ENCODE peak calls at places on chromosomes 16 and 17, in eight cellular contexts. One of them, this sample, is unnamed.

GRCh38 chr17:78088529-78088928 is 40.0 kb downstream of the TMC6 start:
- DNase-seq in ascending aorta: no peak
- DNase-seq in MM.1S: no peak
- DNase-seq in mesothelial cell of epicardium: no peak
- DNase-seq in AG04449: no peak
- DNase-seq in thoracic aorta: no peak
- DNase-seq in lower leg skin: no peak
- DNase-seq in cardiac muscle cell: no peak
- DNase-seq in this sample: no peak

GRCh38 chr17:40407460-40407859 is 10.2 kb downstream of the TOP2A start:
- DNase-seq in AG04449: no peak
- DNase-seq in MM.1S: no peak
- DNase-seq in mesothelial cell of epicardium: no peak
- DNase-seq in thoracic aorta: no peak
- DNase-seq in cardiac muscle cell: no peak
- DNase-seq in ascending aorta: no peak
- DNase-seq in lower leg skin: no peak
- DNase-seq in this sample: no peak

GRCh38 chr17:57671546-57672204 is 73.4 kb downstream of the CCDC182 start:
- DNase-seq in thoracic aorta: peak
- DNase-seq in mesothelial cell of epicardium: no peak
- DNase-seq in AG04449: no peak
- DNase-seq in ascending aorta: no peak
- DNase-seq in lower leg skin: no peak
- DNase-seq in cardiac muscle cell: peak
- DNase-seq in MM.1S: peak
- DNase-seq in this sample: peak

GRCh38 chr17:76972046-76972641 is 103.9 kb downstream of the MGAT5B start:
- DNase-seq in mesothelial cell of epicardium: no peak
- DNase-seq in cardiac muscle cell: no peak
- DNase-seq in MM.1S: no peak
- DNase-seq in ascending aorta: no peak
- DNase-seq in thoracic aorta: no peak
- DNase-seq in AG04449: no peak
- DNase-seq in lower leg skin: no peak
- DNase-seq in this sample: no peak

GRCh38 chr17:80227156-80227555 is 6.9 kb downstream of the SLC26A11 start:
- DNase-seq in mesothelial cell of epicardium: no peak
- DNase-seq in cardiac muscle cell: no peak
- DNase-seq in MM.1S: no peak
- DNase-seq in AG04449: no peak
- DNase-seq in ascending aorta: no peak
- DNase-seq in thoracic aorta: no peak
- DNase-seq in lower leg skin: no peak
- DNase-seq in this sample: no peak

GRCh38 chr17:51668963-51669246 is 408.6 kb downstream of the UTP18 start:
- DNase-seq in cardiac muscle cell: no peak
- DNase-seq in thoracic aorta: no peak
- DNase-seq in MM.1S: no peak
- DNase-seq in lower leg skin: no peak
- DNase-seq in AG04449: no peak
- DNase-seq in mesothelial cell of epicardium: no peak
- DNase-seq in ascending aorta: no peak
- DNase-seq in this sample: no peak

GRCh38 chr16:84759061-84759460 is 59.3 kb downstream of the USP10 start:
- DNase-seq in thoracic aorta: no peak
- DNase-seq in ascending aorta: no peak
- DNase-seq in cardiac muscle cell: no peak
- DNase-seq in AG04449: no peak
- DNase-seq in mesothelial cell of epicardium: no peak
- DNase-seq in MM.1S: no peak
- DNase-seq in lower leg skin: no peak
- DNase-seq in this sample: no peak

GRCh38 chr17:75564195-75564594 is 23.4 kb upstream of the MYO15B start:
- DNase-seq in thoracic aorta: no peak
- DNase-seq in mesothelial cell of epicardium: no peak
- DNase-seq in cardiac muscle cell: no peak
- DNase-seq in MM.1S: no peak
- DNase-seq in AG04449: no peak
- DNase-seq in lower leg skin: no peak
- DNase-seq in ascending aorta: no peak
- DNase-seq in this sample: no peak

GRCh38 chr17:17535957-17536356 is 39.8 kb upstream of the RASD1 start:
- DNase-seq in cardiac muscle cell: no peak
- DNase-seq in lower leg skin: no peak
- DNase-seq in MM.1S: no peak
- DNase-seq in ascending aorta: no peak
- DNase-seq in AG04449: peak
- DNase-seq in mesothelial cell of epicardium: no peak
- DNase-seq in thoracic aorta: peak
- DNase-seq in this sample: no peak

GRCh38 chr16:83887564-83887963 is 11.4 kb upstream of the MLYCD start:
- DNase-seq in lower leg skin: no peak
- DNase-seq in mesothelial cell of epicardium: no peak
- DNase-seq in ascending aorta: no peak
- DNase-seq in AG04449: no peak
- DNase-seq in MM.1S: no peak
- DNase-seq in thoracic aorta: no peak
- DNase-seq in cardiac muscle cell: no peak
- DNase-seq in this sample: no peak

GRCh38 chr16:69057400-69058378 is 47.8 kb upstream of the HAS3 start:
- DNase-seq in MM.1S: peak
- DNase-seq in ascending aorta: no peak
- DNase-seq in lower leg skin: peak
- DNase-seq in thoracic aorta: no peak
- DNase-seq in mesothelial cell of epicardium: no peak
- DNase-seq in AG04449: peak
- DNase-seq in cardiac muscle cell: peak
- DNase-seq in this sample: peak

GRCh38 chr17:38885728-38886642 is 16.1 kb downstream of the LASP1 start:
- DNase-seq in ascending aorta: no peak
- DNase-seq in lower leg skin: no peak
- DNase-seq in thoracic aorta: no peak
- DNase-seq in MM.1S: no peak
- DNase-seq in AG04449: no peak
- DNase-seq in mesothelial cell of epicardium: no peak
- DNase-seq in cardiac muscle cell: peak
- DNase-seq in this sample: no peak
- TF ChIP-seq CTCF in ascending aorta: no peak
- TF ChIP-seq CTCF in lower leg skin: no peak
- TF ChIP-seq CTCF in thoracic aorta: no peak
- TF ChIP-seq CTCF in MM.1S: no peak
- TF ChIP-seq CTCF in AG04449: no peak
- TF ChIP-seq CTCF in mesothelial cell of epicardium: no peak
- TF ChIP-seq CTCF in cardiac muscle cell: no peak
- TF ChIP-seq CTCF in this sample: no peak

DNA sequence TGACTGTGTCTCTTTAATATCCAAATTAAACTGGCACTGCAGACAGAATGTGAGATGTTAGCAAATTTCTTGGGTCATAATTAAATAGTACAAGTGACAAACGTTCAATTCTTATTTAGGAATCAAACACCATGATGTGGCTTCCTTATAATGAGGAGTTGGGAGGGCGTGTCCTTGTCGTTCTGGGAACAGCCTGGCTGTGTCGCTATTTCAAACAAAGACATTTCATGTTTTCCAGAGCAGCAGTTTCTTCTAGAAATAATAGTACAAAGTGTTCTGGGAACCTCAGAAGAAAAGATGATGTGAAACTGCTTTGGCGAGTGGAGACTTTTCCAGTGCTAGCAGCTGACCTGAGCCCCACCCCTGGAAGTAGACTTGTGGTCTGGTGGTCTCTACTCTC is 301.7 kb upstream of the N4BP1 start:
- DNase-seq in cardiac muscle cell: no peak
- DNase-seq in lower leg skin: no peak
- DNase-seq in AG04449: no peak
- DNase-seq in ascending aorta: no peak
- DNase-seq in MM.1S: no peak
- DNase-seq in thoracic aorta: no peak
- DNase-seq in mesothelial cell of epicardium: no peak
- DNase-seq in this sample: no peak
- TF ChIP-seq CTCF in cardiac muscle cell: no peak
- TF ChIP-seq CTCF in lower leg skin: no peak
- TF ChIP-seq CTCF in AG04449: peak
- TF ChIP-seq CTCF in ascending aorta: no peak
- TF ChIP-seq CTCF in MM.1S: no peak
- TF ChIP-seq CTCF in thoracic aorta: no peak
- TF ChIP-seq CTCF in mesothelial cell of epicardium: no peak
- TF ChIP-seq CTCF in this sample: no peak

GRCh38 chr17:22707626-22708025 is 1015.3 kb downstream of the KCNJ18 start:
- DNase-seq in lower leg skin: no peak
- DNase-seq in mesothelial cell of epicardium: no peak
- DNase-seq in ascending aorta: no peak
- DNase-seq in AG04449: no peak
- DNase-seq in MM.1S: no peak
- DNase-seq in cardiac muscle cell: no peak
- DNase-seq in thoracic aorta: no peak
- DNase-seq in this sample: no peak

GRCh38 chr17:22704674-22705073 is 1012.4 kb downstream of the KCNJ18 start:
- DNase-seq in thoracic aorta: no peak
- DNase-seq in lower leg skin: no peak
- DNase-seq in AG04449: no peak
- DNase-seq in ascending aorta: no peak
- DNase-seq in cardiac muscle cell: no peak
- DNase-seq in MM.1S: no peak
- DNase-seq in mesothelial cell of epicardium: no peak
- DNase-seq in this sample: no peak

GRCh38 chr17:22703204-22703603 is 1010.9 kb downstream of the KCNJ18 start:
- DNase-seq in lower leg skin: no peak
- DNase-seq in cardiac muscle cell: no peak
- DNase-seq in AG04449: no peak
- DNase-seq in thoracic aorta: no peak
- DNase-seq in ascending aorta: no peak
- DNase-seq in MM.1S: no peak
- DNase-seq in mesothelial cell of epicardium: no peak
- DNase-seq in this sample: no peak

GRCh38 chr17:22703786-22704441 is 1011.6 kb downstream of the KCNJ18 start:
- DNase-seq in AG04449: no peak
- DNase-seq in thoracic aorta: no peak
- DNase-seq in ascending aorta: no peak
- DNase-seq in cardiac muscle cell: no peak
- DNase-seq in lower leg skin: no peak
- DNase-seq in MM.1S: no peak
- DNase-seq in mesothelial cell of epicardium: no peak
- DNase-seq in this sample: no peak
- TF ChIP-seq CTCF in AG04449: no peak
- TF ChIP-seq CTCF in thoracic aorta: no peak
- TF ChIP-seq CTCF in ascending aorta: no peak
- TF ChIP-seq CTCF in cardiac muscle cell: no peak
- TF ChIP-seq CTCF in lower leg skin: no peak
- TF ChIP-seq CTCF in MM.1S: peak
- TF ChIP-seq CTCF in mesothelial cell of epicardium: no peak
- TF ChIP-seq CTCF in this sample: no peak

DNA sequence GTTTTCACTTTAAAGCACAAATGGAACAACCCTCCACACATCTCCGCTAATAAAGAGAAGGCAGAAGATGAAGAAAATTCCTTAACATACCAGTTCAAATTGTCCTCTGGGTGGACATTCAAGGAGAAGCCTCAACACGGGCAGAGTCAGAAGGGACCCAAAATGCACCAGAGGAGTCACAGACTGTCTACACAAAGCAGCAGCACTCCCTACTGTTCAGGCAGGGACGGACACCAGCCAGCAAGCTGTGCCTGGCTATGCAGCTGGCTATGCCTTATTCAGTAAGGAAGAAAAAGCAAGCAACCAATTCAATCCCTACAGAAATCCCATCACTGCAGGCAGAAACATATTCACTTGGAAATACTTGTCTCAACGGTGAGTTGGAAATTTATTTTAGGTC is 8.1 kb downstream of the DNAJC7 start:
- DNase-seq in MM.1S: peak
- DNase-seq in mesothelial cell of epicardium: no peak
- DNase-seq in AG04449: no peak
- DNase-seq in cardiac muscle cell: no peak
- DNase-seq in lower leg skin: no peak
- DNase-seq in thoracic aorta: no peak
- DNase-seq in ascending aorta: no peak
- DNase-seq in this sample: no peak
- TF ChIP-seq CTCF in MM.1S: peak
- TF ChIP-seq CTCF in mesothelial cell of epicardium: no peak
- TF ChIP-seq CTCF in AG04449: no peak
- TF ChIP-seq CTCF in cardiac muscle cell: peak
- TF ChIP-seq CTCF in lower leg skin: no peak
- TF ChIP-seq CTCF in thoracic aorta: no peak
- TF ChIP-seq CTCF in ascending aorta: no peak
- TF ChIP-seq CTCF in this sample: no peak

GRCh38 chr17:32802306-32802705 is 74.6 kb downstream of the MYO1D start:
- DNase-seq in thoracic aorta: no peak
- DNase-seq in mesothelial cell of epicardium: no peak
- DNase-seq in MM.1S: no peak
- DNase-seq in cardiac muscle cell: no peak
- DNase-seq in AG04449: no peak
- DNase-seq in ascending aorta: no peak
- DNase-seq in lower leg skin: no peak
- DNase-seq in this sample: no peak

GRCh38 chr17:32801641-32802040 is 75.3 kb downstream of the MYO1D start:
- DNase-seq in mesothelial cell of epicardium: no peak
- DNase-seq in cardiac muscle cell: no peak
- DNase-seq in thoracic aorta: no peak
- DNase-seq in lower leg skin: no peak
- DNase-seq in AG04449: no peak
- DNase-seq in MM.1S: no peak
- DNase-seq in ascending aorta: no peak
- DNase-seq in this sample: no peak

GRCh38 chr17:32805029-32805976 is 71.6 kb downstream of the MYO1D start:
- DNase-seq in cardiac muscle cell: no peak
- DNase-seq in MM.1S: no peak
- DNase-seq in ascending aorta: no peak
- DNase-seq in mesothelial cell of epicardium: no peak
- DNase-seq in lower leg skin: no peak
- DNase-seq in thoracic aorta: no peak
- DNase-seq in AG04449: no peak
- DNase-seq in this sample: no peak

GRCh38 chr17:32801193-32801592 is 75.7 kb downstream of the MYO1D start:
- DNase-seq in lower leg skin: no peak
- DNase-seq in ascending aorta: no peak
- DNase-seq in thoracic aorta: no peak
- DNase-seq in cardiac muscle cell: no peak
- DNase-seq in MM.1S: no peak
- DNase-seq in mesothelial cell of epicardium: no peak
- DNase-seq in AG04449: no peak
- DNase-seq in this sample: no peak

DNA sequence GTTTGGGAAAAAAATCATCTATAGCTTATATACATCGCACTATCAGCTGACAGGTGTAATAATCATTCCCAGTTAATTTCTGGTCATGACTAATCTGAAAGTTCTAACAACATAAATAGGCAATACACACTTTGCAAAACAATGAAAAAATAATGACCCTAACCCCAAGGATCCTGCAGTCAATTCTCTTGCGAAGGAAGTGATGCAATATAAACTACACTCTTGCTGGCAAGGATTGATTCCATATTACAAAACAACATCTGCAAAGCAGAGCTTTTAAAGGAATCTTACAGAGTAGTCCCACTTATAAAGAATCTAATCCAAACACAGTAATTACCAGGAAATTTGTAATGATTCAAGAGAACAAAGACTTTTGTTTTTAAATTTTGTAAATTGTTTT is 73.4 kb downstream of the MYO1D start:
- DNase-seq in AG04449: no peak
- DNase-seq in lower leg skin: no peak
- DNase-seq in ascending aorta: no peak
- DNase-seq in MM.1S: no peak
- DNase-seq in mesothelial cell of epicardium: no peak
- DNase-seq in thoracic aorta: no peak
- DNase-seq in cardiac muscle cell: peak
- DNase-seq in this sample: no peak
- TF ChIP-seq CTCF in AG04449: no peak
- TF ChIP-seq CTCF in lower leg skin: no peak
- TF ChIP-seq CTCF in ascending aorta: no peak
- TF ChIP-seq CTCF in MM.1S: no peak
- TF ChIP-seq CTCF in mesothelial cell of epicardium: no peak
- TF ChIP-seq CTCF in thoracic aorta: no peak
- TF ChIP-seq CTCF in cardiac muscle cell: no peak
- TF ChIP-seq CTCF in this sample: no peak